ENCODE peak calls at places on chromosome 1, in five cellular contexts. Y is CD4-positive, alpha-beta T cell; T is globus pallidus; J is mucosa of gallbladder; N is NCI-H774. Z is an unnamed sample.

GRCh38 chr1:218478336-218478735 is 133.2 kb downstream of the TGFB2 start:
- DNase-seq in N (no peak), J (no peak), Y (no peak), T (no peak), Z (no peak)

GRCh38 chr1:236502579-236502971 is 21.2 kb upstream of the LGALS8 start:
- DNase-seq in T (no peak), N (no peak), Y (no peak), J (no peak), Z (no peak)

GRCh38 chr1:63122051-63122450 is 200.3 kb upstream of the FOXD3 start:
- DNase-seq in N (no peak), J (no peak), Y (no peak), T (no peak), Z (no peak)

GRCh38 chr1:22323141-22323845 is 128.4 kb upstream of the ZBTB40 start:
- DNase-seq in Y (no peak), J (no peak), T (no peak), N (no peak), Z (no peak)

GRCh38 chr1:168939947-168940223 is 166.6 kb upstream of the ATP1B1 start:
- DNase-seq in T (no peak), J (no peak), N (no peak), Y (no peak), Z (no peak)

GRCh38 chr1:156566436-156566835 is 5.9 kb downstream of the IQGAP3 start:
- DNase-seq in Y (no peak), N (no peak), J (no peak), T (no peak), Z (no peak)

GRCh38 chr1:6313382-6314265 is 52.7 kb upstream of the GPR153 start:
- DNase-seq in N (no peak), Y (no peak), J (no peak), T (no peak), Z (no peak)

GRCh38 chr1:234533975-234534876 is 55.2 kb upstream of the TARBP1 start:
- DNase-seq in N (no peak), T (peak; percentile 87), Y (no peak), J (peak; percentile 87), Z (peak; percentile 46)

GRCh38 chr1:180213401-180214177 is 16.5 kb upstream of the LHX4 start:
- DNase-seq in T (peak; percentile 31), N (no peak), J (no peak), Y (no peak), Z (no peak)

Z was measured in G401.